ENCODE peak calls at places on chromosomes 6 and 20, in seven cellular contexts. Q, U, H, M, D, P and V are unnamed samples.

GRCh38 chr6:35177586-35177985 is 36.2 kb upstream of the SCUBE3 start:
- DNase-seq in D (no peak), U (no peak), M (no peak), P (no peak), Q (no peak), H (no peak), V (no peak)

GRCh38 chr6:9250852-9251251 is 815.5 kb upstream of the SLC35B3 start:
- DNase-seq in Q (no peak), P (no peak), U (peak), D (peak), H (peak), M (no peak), V (no peak)

GRCh38 chr20:35171753-35172433 is at the start of gene PROCR:
- DNase-seq in H (peak), D (peak), P (peak), U (peak), M (no peak), Q (no peak), V (no peak)

GRCh38 chr20:54668271-54669053 is 193.1 kb downstream of the DOK5 start:
- DNase-seq in U (peak), H (no peak), Q (peak), M (no peak), P (no peak), D (peak), V (peak)

GRCh38 chr6:72916298-72916697 is 294.4 kb downstream of the KCNQ5 start:
- DNase-seq in H (no peak), P (no peak), U (no peak), Q (no peak), M (no peak), D (peak), V (no peak)

GRCh38 chr20:62351469-62352401 is 15.4 kb downstream of the LAMA5 start:
- DNase-seq in U (no peak), Q (no peak), D (no peak), P (no peak), M (no peak), H (no peak), V (no peak)

GRCh38 chr6:39602590-39603319 is 122.5 kb downstream of the KIF6 start:
- DNase-seq in U (no peak), Q (no peak), D (no peak), H (no peak), P (no peak), M (no peak), V (no peak)

GRCh38 chr6:127459231-127459641 is at the start of gene KIAA0408:
- DNase-seq in H (peak), P (peak), U (no peak), D (peak), Q (no peak), M (no peak), V (no peak)

GRCh38 chr6:47264775-47265184 is 44.9 kb downstream of the TNFRSF21 start:
- DNase-seq in H (no peak), U (no peak), D (peak), P (no peak), M (no peak), Q (no peak), V (no peak)

GRCh38 chr6:167685654-167686053 is 141.1 kb upstream of the AFDN start:
- DNase-seq in P (no peak), M (no peak), H (no peak), Q (no peak), U (no peak), D (no peak), V (no peak)

GRCh38 chr6:105644073-105644489 is 241.2 kb upstream of the PREP start:
- DNase-seq in M (no peak), U (no peak), D (no peak), Q (no peak), P (no peak), H (no peak), V (no peak)

GRCh38 chr6:50907565-50907964 is 88.9 kb downstream of the TFAP2B start:
- DNase-seq in P (no peak), H (no peak), M (no peak), U (no peak), Q (no peak), D (no peak), V (no peak)

GRCh38 chr6:109308018-109308492 is 74.2 kb downstream of the CD164 start:
- DNase-seq in Q (no peak), D (peak), H (no peak), M (no peak), P (peak), U (no peak), V (peak)

GRCh38 chr20:1809611-1810510 is 85.3 kb upstream of the SIRPA start:
- DNase-seq in M (no peak), U (no peak), H (no peak), P (no peak), Q (no peak), D (peak), V (no peak)

GRCh38 chr6:151475653-151476523 is 17.9 kb upstream of the CCDC170 start:
- DNase-seq in H (peak), M (peak), U (peak), P (no peak), D (peak), Q (peak), V (peak)

GRCh38 chr6:169839493-169839892 is 88.1 kb downstream of the ERMARD start:
- DNase-seq in H (no peak), D (no peak), P (no peak), M (no peak), U (no peak), Q (no peak), V (no peak)

GRCh38 chr6:125585470-125585869 is 164.0 kb upstream of the HEY2 start:
- DNase-seq in D (no peak), M (no peak), Q (no peak), H (no peak), U (no peak), P (no peak), V (no peak)

GRCh38 chr20:37411408-37412306 is 65.7 kb downstream of the SRC start:
- DNase-seq in Q (no peak), M (no peak), D (no peak), P (no peak), U (no peak), H (no peak), V (no peak)

GRCh38 chr20:51360451-51361230 is 181.9 kb downstream of the NFATC2 start:
- DNase-seq in Q (no peak), D (peak), P (no peak), M (no peak), U (no peak), H (no peak), V (no peak)

GRCh38 chr20:23143098-23143497 is 57.0 kb upstream of the CD93 start:
- DNase-seq in Q (no peak), P (peak), D (peak), U (no peak), M (no peak), H (peak), V (no peak)

GRCh38 chr6:452301-453067 is 60.9 kb downstream of the IRF4 start:
- DNase-seq in Q (no peak), U (no peak), M (no peak), D (peak), H (no peak), P (peak), V (no peak)

GRCh38 chr6:43173496-43174262 is 2.6 kb downstream of the SRF start:
- DNase-seq in H (no peak), P (no peak), M (peak), U (no peak), D (no peak), Q (no peak), V (no peak)